ENCODE peak calls at places on chromosome 5, in seven cellular contexts. Q is PC-3, O is fibroblast of mammary gland, F is MM.1S, R is kidney epithelial cell, V is HFF-Myc, H is fibroblast of lung. W is an unnamed sample.

GRCh38 chr5:102921341-102922047 is 166.4 kb downstream of the PAM start:
- DNase-seq in O (peak; percentile 51), R (no peak), V (no peak), H (peak; percentile 41), Q (peak; percentile 70), F (no peak), W (peak; percentile 29)

GRCh38 chr5:180206993-180207392 is 2.0 kb downstream of the RASGEF1C start:
- DNase-seq in Q (no peak), V (no peak), H (no peak), O (no peak), R (no peak), F (no peak), W (no peak)

GRCh38 chr5:89471556-89471955 is 588.6 kb upstream of the MEF2C start:
- DNase-seq in V (peak; percentile 2), Q (no peak), F (no peak), O (peak; percentile 54), H (peak; percentile 18), R (no peak), W (peak; percentile 20)

GRCh38 chr5:83562817-83563557 is 91.4 kb downstream of the VCAN start:
- DNase-seq in F (no peak), Q (no peak), H (peak; percentile 70), R (no peak), V (no peak), O (peak; percentile 64), W (no peak)

GRCh38 chr5:63240063-63240755 is 661.6 kb downstream of the LRRC70 start:
- DNase-seq in Q (no peak), H (no peak), O (no peak), V (no peak), R (no peak), F (peak; percentile 59), W (no peak)

GRCh38 chr5:125093776-125094175 is 347.3 kb upstream of the ZNF608 start:
- DNase-seq in Q (peak; percentile 72), V (no peak), F (no peak), H (peak; percentile 52), R (peak; percentile 73), O (peak; percentile 83), W (peak; percentile 81)

GRCh38 chr5:135704616-135705015 is 125.8 kb upstream of the CXCL14 start:
- DNase-seq in V (no peak), H (no peak), F (no peak), R (no peak), Q (no peak), O (no peak), W (no peak)

GRCh38 chr5:142472306-142472951 is 147.6 kb upstream of the SPRY4 start:
- DNase-seq in O (peak; percentile 89), V (peak; percentile 84), Q (peak; percentile 89), R (peak; percentile 58), H (peak; percentile 66), F (no peak), W (peak; percentile 86)

GRCh38 chr5:147452137-147452838 is 57.6 kb downstream of the DPYSL3 start:
- DNase-seq in R (no peak), O (no peak), F (no peak), V (no peak), Q (no peak), H (no peak), W (peak; percentile 39)

GRCh38 chr5:64165500-64166200 is at the start of gene RNF180:
- DNase-seq in H (peak; percentile 35), Q (peak; percentile 63), F (peak; percentile 58), V (no peak), O (peak; percentile 20), R (no peak), W (peak; percentile 28)

GRCh38 chr5:103941554-103941953 is 379.0 kb upstream of the NUDT12 start:
- DNase-seq in F (no peak), V (no peak), R (no peak), O (no peak), Q (no peak), H (no peak), W (no peak)

GRCh38 chr5:32507738-32508434 is 63.3 kb upstream of the ZFR start:
- DNase-seq in O (peak; percentile 100), V (peak; percentile 76), F (no peak), R (no peak), H (peak; percentile 65), Q (peak; percentile 99), W (peak; percentile 69)

GRCh38 chr5:17405976-17406876 is 91.8 kb upstream of the TAF11L2 start:
- DNase-seq in H (no peak), V (no peak), O (peak; percentile 68), F (no peak), Q (peak; percentile 51), R (no peak), W (no peak)

GRCh38 chr5:16855475-16855874 is 80.6 kb downstream of the MYO10 start:
- DNase-seq in R (no peak), V (no peak), O (peak; percentile 68), Q (peak; percentile 30), F (no peak), H (peak; percentile 35), W (no peak)

DNA sequence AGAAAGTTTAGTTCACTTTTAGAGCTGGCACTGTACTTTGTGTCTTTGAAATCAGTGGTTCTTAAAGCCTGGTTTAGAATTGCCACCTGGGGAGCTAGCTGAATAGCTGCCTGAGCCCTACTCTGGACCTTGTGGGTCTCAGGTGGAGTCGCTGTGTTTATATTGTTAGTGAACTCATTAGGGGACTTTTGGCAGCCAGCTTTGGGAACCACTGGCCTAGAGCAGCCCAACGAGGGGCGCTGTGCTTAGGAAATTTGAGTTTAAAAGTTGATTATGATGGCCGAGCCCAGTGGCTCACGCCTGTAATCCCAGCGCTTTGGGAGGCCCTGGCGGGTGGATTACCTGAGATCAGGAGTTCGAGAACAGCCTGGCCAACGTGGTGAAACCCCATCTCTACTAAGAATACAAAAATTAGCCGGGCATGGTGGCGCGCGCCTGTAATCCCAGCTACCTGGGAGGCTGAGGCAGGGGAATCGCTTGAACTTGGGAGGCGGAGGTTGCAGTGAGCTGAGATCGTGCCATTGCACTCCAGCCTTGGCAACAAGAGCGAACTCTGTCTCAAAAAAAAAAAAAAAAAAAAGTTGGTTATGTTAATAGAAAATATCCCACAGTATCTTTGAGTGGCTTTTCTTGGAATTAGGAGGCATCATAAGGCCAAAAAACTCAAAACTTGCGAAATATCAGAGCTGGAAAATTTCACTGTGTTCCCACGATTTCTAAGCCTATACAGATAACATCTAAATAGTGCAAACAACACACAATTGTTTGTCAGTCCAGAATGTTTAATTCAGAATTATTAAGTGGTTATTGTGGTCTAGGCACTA is 781 bp downstream of the MCCC2 start:
- DNase-seq in R (no peak), F (peak; percentile 58), Q (peak; percentile 1), V (no peak), O (no peak), H (peak; percentile 9), W (no peak)
- TF ChIP-seq CTCF in R (no peak), F (peak; percentile 4), Q (no peak), V (no peak), O (no peak), H (no peak), W (no peak)

DNA sequence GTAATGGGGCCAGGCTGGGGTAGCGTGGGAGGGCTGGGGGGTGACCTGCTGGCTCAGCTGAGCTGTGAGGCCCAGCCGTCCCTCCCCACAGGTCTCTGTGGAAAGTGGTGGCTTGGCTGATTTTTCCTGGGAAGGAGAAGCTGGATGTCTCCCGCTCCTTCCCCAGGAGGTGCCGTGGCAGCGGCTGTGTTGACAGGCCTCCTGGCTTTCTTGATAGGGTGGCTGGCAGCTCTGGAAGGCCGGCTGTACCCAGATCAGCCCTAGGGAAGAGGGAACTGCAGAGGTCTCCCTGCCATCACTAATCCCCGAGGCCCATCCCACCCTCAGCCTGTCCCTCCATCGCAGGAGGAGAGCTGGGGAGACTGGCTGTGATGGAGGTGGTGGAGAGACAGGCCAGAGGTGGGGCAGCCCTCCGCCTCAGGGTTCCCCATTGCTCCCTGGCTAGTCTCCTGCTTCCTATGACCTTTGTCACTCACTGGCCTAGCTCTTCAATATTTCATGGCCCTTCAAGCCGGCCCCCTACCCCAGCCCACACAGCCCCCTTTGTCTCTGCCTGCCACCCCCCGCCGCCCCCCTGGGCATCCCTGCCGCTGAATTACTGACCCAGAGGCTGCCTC is 6.8 kb downstream of the CXXC5 start:
- DNase-seq in H (no peak), R (no peak), Q (no peak), V (no peak), F (no peak), O (no peak), W (no peak)
- H3K4me3 ChIP-seq in H (no peak overlapping the region), R (no peak overlapping the region), Q (no peak overlapping the region), V (no peak overlapping the region), F (no peak overlapping the region), O (no peak overlapping the region), W (peak overlapping the region; percentile 12)

GRCh38 chr5:112109331-112109993 is 309.6 kb downstream of the EPB41L4A start:
- DNase-seq in F (no peak), R (peak; percentile 14), H (peak; percentile 92), O (peak; percentile 94), V (peak; percentile 98), Q (peak; percentile 71), W (peak; percentile 57)

DNA sequence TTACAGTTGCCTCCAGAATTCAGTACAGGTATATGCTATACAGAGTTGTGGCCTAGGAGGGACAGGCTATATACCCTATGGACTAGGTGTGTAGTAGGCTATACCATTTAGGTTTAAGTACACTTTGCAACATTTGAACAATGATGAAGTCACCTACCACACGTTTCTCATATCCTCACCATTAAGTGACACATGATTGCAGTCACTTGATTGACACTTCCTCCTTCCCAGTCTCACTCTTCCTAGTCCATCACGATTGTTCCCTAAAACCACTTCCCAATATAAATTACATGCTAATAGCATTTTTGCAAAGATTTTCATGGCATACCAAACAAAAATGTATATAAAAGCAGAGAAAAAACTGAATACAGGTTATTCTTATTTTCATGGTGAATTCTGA is 312.2 kb downstream of the EPB41L4A start:
- DNase-seq in O (no peak), H (no peak), R (no peak), Q (peak; percentile 42), F (no peak), V (no peak), W (no peak)
- TF ChIP-seq CTCF in O (no peak), H (no peak), R (no peak), Q (no peak), F (no peak), V (no peak), W (no peak)

GRCh38 chr5:168910874-168911273 is 331.7 kb upstream of the PANK3 start:
- DNase-seq in R (no peak), F (no peak), V (no peak), O (no peak), H (no peak), Q (no peak), W (no peak)
- H3K4me3 ChIP-seq in R (no peak overlapping the region), F (no peak overlapping the region), V (no peak overlapping the region), O (no peak overlapping the region), H (no peak overlapping the region), Q (no peak overlapping the region), W (no peak overlapping the region)

DNA sequence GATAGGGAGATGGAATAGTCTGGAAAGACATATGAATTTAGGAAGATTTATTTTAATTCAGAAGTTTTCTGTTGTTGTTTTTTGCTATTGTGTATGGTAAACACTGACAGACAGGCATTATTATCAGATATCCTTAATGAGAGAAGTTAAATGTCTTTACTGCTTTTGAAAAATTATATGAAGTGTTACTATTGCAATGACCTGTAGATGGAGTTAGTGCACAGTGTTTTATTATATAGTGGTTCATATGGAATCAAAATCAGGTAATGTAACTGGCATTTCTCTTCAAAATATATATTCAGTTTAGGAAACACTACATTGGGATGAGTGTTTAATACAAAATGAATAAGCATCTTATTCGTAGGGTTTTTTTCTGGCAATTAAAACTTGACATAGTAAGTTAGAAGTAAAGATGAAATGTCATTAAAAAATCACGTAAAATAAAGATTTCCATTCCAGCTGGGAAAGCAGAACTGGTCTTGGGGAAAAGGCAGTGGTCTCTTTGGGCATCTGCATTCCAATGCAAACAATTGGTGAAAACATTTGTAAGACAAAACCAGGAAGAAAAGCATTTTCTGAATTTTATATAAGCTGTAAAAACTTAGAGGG is 3.9 kb downstream of the GABRA1 start:
- DNase-seq in R (no peak), F (peak; percentile 24), H (no peak), O (peak; percentile 2), Q (peak; percentile 43), V (no peak), W (peak; percentile 2)
- TF ChIP-seq CTCF in R (peak; percentile 10), F (peak; percentile 46), H (no peak), O (peak; percentile 16), Q (peak; percentile 79), V (no peak), W (peak; percentile 19)

GRCh38 chr5:98907951-98908350 is 20.9 kb downstream of the CHD1 start:
- DNase-seq in O (no peak), H (no peak), F (no peak), Q (no peak), R (no peak), V (no peak), W (no peak)
- H3K4me3 ChIP-seq in O (no peak overlapping the region), H (no peak overlapping the region), F (no peak overlapping the region), Q (no peak overlapping the region), R (no peak overlapping the region), V (no peak overlapping the region), W (no peak overlapping the region)

W was measured in astrocyte of the spinal cord.